ENCODE peak calls at places on chromosomes 11 and 22, in ten cellular contexts. B is small intestine, O is astrocyte of the spinal cord, E is HuH-7, W is T-cell, T is T-helper 9 cell, X is mammary epithelial cell, V is germinal center, R is Kasumi-1, I is adrenal gland. F is an unnamed sample.
A peak's percentile ranks its signal among the peaks of the same experiment; 100 is the strongest.

GRCh38 chr11:65975771-65976170 is 14.2 kb downstream of the SART1 start:
- DNase-seq in I (no peak), O (no peak), V (no peak), E (no peak), R (no peak), B (no peak), X (no peak), T (no peak), W (no peak), F (no peak)

GRCh38 chr22:20312396-20313191 is 7.3 kb downstream of the DGCR6L start:
- DNase-seq in X (no peak), O (no peak), V (no peak), B (no peak), E (no peak), I (no peak), W (no peak), T (no peak), R (no peak), F (no peak)

GRCh38 chr11:65448418-65449196 is 26.0 kb downstream of the NEAT1 start:
- DNase-seq in W (no peak), O (peak; percentile 68), X (peak; percentile 65), E (no peak), B (no peak), R (no peak), T (no peak), I (peak; percentile 71), V (no peak), F (no peak)

GRCh38 chr11:46917109-46918086 is 952 bp downstream of the LRP4 start:
- DNase-seq in E (no peak), W (no peak), R (no peak), T (no peak), O (no peak), X (no peak), B (peak; percentile 81), I (no peak), V (peak; percentile 19), F (no peak)

GRCh38 chr22:46576556-46577351 is 39.3 kb upstream of the CELSR1 start:
- DNase-seq in W (peak; percentile 39), R (peak; percentile 39), T (peak; percentile 48), O (no peak), B (peak; percentile 60), I (peak; percentile 64), E (peak; percentile 74), X (peak; percentile 39), V (peak; percentile 86), F (no peak)

GRCh38 chr11:69209421-69209820 is 53.7 kb downstream of the SMIM38 start:
- DNase-seq in I (no peak), R (no peak), O (no peak), B (no peak), E (no peak), T (no peak), V (no peak), X (no peak), W (no peak), F (no peak)

GRCh38 chr11:71307811-71308645 is 55.7 kb upstream of the SHANK2 start:
- DNase-seq in O (no peak), V (no peak), E (no peak), T (no peak), I (no peak), R (no peak), B (no peak), X (no peak), W (no peak), F (no peak)

GRCh38 chr11:75476716-75477613 is 44.0 kb upstream of the KLHL35 start:
- DNase-seq in I (no peak), B (peak; percentile 10), V (no peak), E (no peak), X (no peak), T (no peak), O (no peak), R (no peak), W (no peak), F (no peak)

GRCh38 chr11:61297341-61297740 is 2.2 kb upstream of the VWCE start:
- DNase-seq in O (no peak), B (no peak), I (no peak), V (no peak), R (no peak), E (no peak), X (no peak), W (no peak), T (no peak), F (no peak)

GRCh38 chr11:2691991-2692841 is 7.6 kb downstream of the KCNQ1OT1 start:
- DNase-seq in B (no peak), O (no peak), V (no peak), R (no peak), I (no peak), E (peak; percentile 45), W (no peak), T (no peak), X (no peak), F (no peak)

GRCh38 chr22:38184788-38185187 is 3.2 kb upstream of the PLA2G6 start:
- DNase-seq in B (no peak), X (no peak), V (no peak), T (no peak), W (no peak), I (no peak), R (no peak), E (no peak), O (no peak), F (no peak)

GRCh38 chr11:102114032-102114431 is 3.8 kb downstream of the YAP1 start:
- DNase-seq in R (no peak), B (no peak), V (no peak), W (no peak), E (no peak), X (no peak), T (no peak), O (no peak), I (no peak), F (no peak)

GRCh38 chr11:65125197-65126056 is 3.3 kb downstream of the MRPL49 start:
- DNase-seq in I (no peak), B (no peak), O (no peak), X (no peak), W (no peak), R (no peak), E (no peak), V (no peak), T (no peak), F (no peak)

GRCh38 chr22:48489551-48490512 is 1337.8 kb downstream of the BRD1 start:
- DNase-seq in X (no peak), B (no peak), E (no peak), V (no peak), T (no peak), R (no peak), O (peak; percentile 3), W (no peak), I (no peak), F (no peak)

GRCh38 chr22:22358686-22359085 is 114.1 kb downstream of the VPREB1 start:
- DNase-seq in V (no peak), B (no peak), T (no peak), O (no peak), I (no peak), E (no peak), X (no peak), W (no peak), R (no peak), F (no peak)

GRCh38 chr11:35943761-35944502 is at the start of gene LDLRAD3:
- DNase-seq in W (no peak), I (peak; percentile 84), X (peak; percentile 76), B (peak; percentile 53), O (peak; percentile 86), E (peak; percentile 67), V (peak; percentile 58), R (peak; percentile 80), T (no peak), F (peak; percentile 83)

GRCh38 chr22:40070701-40071100 is 75.9 kb downstream of the FAM83F start:
- DNase-seq in V (no peak), O (no peak), X (no peak), B (peak; percentile 24), I (no peak), T (no peak), R (no peak), W (no peak), E (no peak), F (no peak)

GRCh38 chr11:15867886-15868285 is 488.5 kb downstream of the SOX6 start:
- DNase-seq in W (no peak), R (no peak), T (no peak), X (peak; percentile 21), V (no peak), I (no peak), B (no peak), E (no peak), O (no peak), F (no peak)

GRCh38 chr22:38705235-38706100 is at the start of gene GTPBP1:
- DNase-seq in E (peak; percentile 97), O (peak; percentile 100), B (peak; percentile 100), V (peak; percentile 98), I (peak; percentile 100), R (peak; percentile 100), T (peak; percentile 91), W (peak; percentile 99), X (peak; percentile 100), F (peak; percentile 100)

GRCh38 chr11:4851033-4851432 is 2.0 kb upstream of the OR51S1 start:
- DNase-seq in O (peak; percentile 23), T (no peak), R (no peak), W (no peak), I (no peak), B (no peak), V (no peak), E (no peak), X (no peak), F (no peak)

GRCh38 chr11:103947566-103947919 is 88.9 kb upstream of the DDI1 start:
- DNase-seq in B (no peak), V (no peak), T (no peak), W (no peak), E (no peak), X (no peak), R (no peak), O (peak; percentile 49), I (peak; percentile 41), F (peak; percentile 37)

GRCh38 chr11:74007691-74008372 is 1.1 kb downstream of the UCP3 start:
- DNase-seq in I (no peak), V (no peak), O (no peak), B (no peak), W (no peak), T (no peak), R (no peak), E (no peak), X (no peak), F (no peak)

GRCh38 chr22:30223303-30223702 is 23.3 kb downstream of the LIF start:
- DNase-seq in E (no peak), B (no peak), W (no peak), X (no peak), O (no peak), I (no peak), T (no peak), V (no peak), R (no peak), F (no peak)

GRCh38 chr22:50104149-50104548 is 14.3 kb downstream of the MOV10L1 start:
- DNase-seq in I (no peak), E (no peak), O (no peak), T (no peak), V (no peak), B (no peak), X (no peak), W (no peak), R (no peak), F (no peak)

GRCh38 chr11:57491371-57492061 is 24.0 kb downstream of the SLC43A1 start:
- DNase-seq in E (peak; percentile 91), X (no peak), R (peak; percentile 51), W (no peak), I (peak; percentile 51), O (no peak), T (peak; percentile 32), V (no peak), B (peak; percentile 46), F (no peak)

GRCh38 chr11:125990244-125990643 is 44.4 kb downstream of the VSIG10L2 start:
- DNase-seq in I (peak; percentile 24), O (peak; percentile 75), X (peak; percentile 25), W (no peak), V (no peak), R (no peak), B (no peak), E (no peak), T (no peak), F (peak; percentile 23)

F was measured in fibroblast of the conjunctiva.